ENCODE peak calls at places on chromosomes 16 and 17, in four cellular contexts. M is prostate gland, U is IMR-90, Z is body of pancreas. N is an unnamed sample.

GRCh38 chr17:142876-143784 is 5.8 kb downstream of the SCGB1C2 start:
- DNase-seq in Z (peak), U (no peak), M (no peak), N (peak)

GRCh38 chr17:32783602-32784001 is 93.3 kb downstream of the MYO1D start:
- DNase-seq in U (peak), M (peak), Z (peak), N (no peak)

GRCh38 chr16:84806256-84806889 is 13.4 kb upstream of the CRISPLD2 start:
- DNase-seq in Z (peak), U (peak), M (no peak), N (no peak)

GRCh38 chr16:30033270-30033669 is 2.2 kb upstream of the TLCD3B start:
- DNase-seq in U (no peak), Z (no peak), M (no peak), N (no peak)

GRCh38 chr16:29256501-29256981 is 150.0 kb downstream of the NPIPB11 start:
- DNase-seq in Z (no peak), U (no peak), M (no peak), N (no peak)

GRCh38 chr16:87982491-87983415 is 31.5 kb downstream of the BANP start:
- DNase-seq in U (no peak), Z (peak), M (no peak), N (no peak)

GRCh38 chr17:37802061-37802460 is 57.2 kb upstream of the HNF1B start:
- DNase-seq in U (no peak), M (no peak), Z (no peak), N (no peak)

GRCh38 chr17:69651921-69652320 is 237.4 kb downstream of the MAP2K6 start:
- DNase-seq in U (no peak), Z (no peak), M (no peak), N (no peak)

GRCh38 chr17:66807182-66807581 is 27.7 kb upstream of the CACNG5 start:
- DNase-seq in Z (peak), U (no peak), M (no peak), N (no peak)

GRCh38 chr16:86431540-86431939 is 78.8 kb upstream of the FOXF1 start:
- DNase-seq in M (no peak), Z (no peak), U (no peak), N (no peak)

GRCh38 chr16:86432048-86432447 is 78.3 kb upstream of the FOXF1 start:
- DNase-seq in Z (no peak), M (no peak), U (no peak), N (no peak)

GRCh38 chr16:86429663-86430062 is 80.7 kb upstream of the FOXF1 start:
- DNase-seq in Z (no peak), U (no peak), M (no peak), N (no peak)

GRCh38 chr16:86430814-86431213 is 79.5 kb upstream of the FOXF1 start:
- DNase-seq in Z (no peak), U (peak), M (no peak), N (no peak)

DNA sequence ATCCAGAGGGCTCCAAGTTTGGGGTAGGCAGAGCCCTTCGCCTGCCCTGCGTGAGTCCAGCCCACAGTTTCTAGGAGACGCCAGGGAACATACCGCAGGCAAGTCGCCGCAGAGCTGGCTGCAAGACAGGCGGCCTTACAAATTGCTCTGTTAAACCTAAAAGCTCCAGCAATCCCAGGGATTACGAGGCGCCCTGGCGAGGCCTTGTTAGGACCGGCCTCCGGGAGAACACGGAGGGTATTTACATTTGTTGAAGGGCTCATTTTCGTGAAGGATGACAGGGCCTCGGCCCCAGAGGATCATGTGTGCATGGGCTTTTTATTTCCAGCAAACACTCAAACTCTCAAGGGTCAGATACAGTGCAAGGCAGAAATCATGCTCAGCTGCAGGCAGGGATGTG is 77.6 kb upstream of the FOXF1 start:
- DNase-seq in U (no peak), Z (no peak), M (no peak), N (no peak)
- TF ChIP-seq POLR2A in U (no peak), Z (no peak), M (no peak), N (no peak)

DNA sequence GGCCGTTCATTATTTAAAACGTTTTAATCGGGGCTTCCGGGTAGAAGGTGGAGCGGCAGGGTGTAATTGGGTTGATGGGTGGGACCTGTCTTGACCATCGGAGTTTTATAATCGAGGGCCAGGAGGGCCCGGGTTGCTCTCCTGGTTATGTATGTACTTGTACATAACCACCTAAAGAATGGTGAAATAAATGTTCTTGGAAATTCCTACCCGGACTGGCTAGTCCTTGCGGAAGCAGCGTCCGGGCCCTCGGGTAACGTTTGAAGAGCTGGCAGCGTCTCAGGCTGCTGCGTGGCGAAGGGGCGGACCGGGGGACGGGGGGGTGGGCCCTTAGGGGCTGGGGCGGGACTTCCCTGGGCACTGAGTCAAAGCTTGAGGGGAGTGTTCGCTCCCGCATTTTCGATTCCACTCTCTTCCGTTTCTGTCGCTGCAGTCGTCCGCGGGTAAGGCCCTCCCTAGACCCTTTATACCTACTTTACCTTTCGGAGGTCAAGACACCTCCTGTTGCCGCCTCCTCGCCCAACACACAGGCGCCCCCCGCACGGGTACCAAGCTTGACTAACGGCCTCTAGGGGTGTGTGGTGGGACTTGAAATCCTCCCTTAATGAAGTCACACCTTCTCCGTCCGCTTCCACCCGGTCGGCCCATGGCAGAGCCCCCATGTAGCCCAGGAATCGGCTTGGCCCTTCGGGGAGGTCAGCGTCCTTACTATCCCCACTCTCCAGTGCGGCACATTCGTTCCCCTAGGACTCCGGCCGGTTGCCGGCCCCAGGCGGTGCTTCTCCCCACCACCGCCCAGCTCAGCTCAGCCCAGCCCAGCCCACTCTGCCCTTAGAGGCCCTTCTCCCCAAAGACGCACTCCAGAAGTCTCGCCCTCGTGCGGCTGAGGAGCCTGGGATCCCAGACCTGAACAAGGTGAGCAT is at the start of gene TMEM106A:
- DNase-seq in Z (peak), U (peak), M (peak), N (peak)
- TF ChIP-seq CTCF in Z (peak), U (peak), M (no peak), N (peak)

GRCh38 chr16:68417711-68418301 is 30.5 kb downstream of the SMPD3 start:
- DNase-seq in Z (peak), U (no peak), M (peak), N (peak)
- TF ChIP-seq POLR2A in Z (no peak), U (no peak), M (no peak), N (no peak)

GRCh38 chr17:82648165-82648668 is at the start of gene WDR45B:
- DNase-seq in U (peak), M (peak), Z (peak), N (peak)

GRCh38 chr17:82648761-82649474 is 674 bp upstream of the WDR45B start:
- DNase-seq in Z (peak), U (no peak), M (peak), N (no peak)

GRCh38 chr17:82645516-82645915 is 2.7 kb downstream of the WDR45B start:
- DNase-seq in U (peak), Z (no peak), M (no peak), N (no peak)

GRCh38 chr17:82649501-82650261 is 1.4 kb upstream of the WDR45B start:
- DNase-seq in U (no peak), M (no peak), Z (no peak), N (no peak)

GRCh38 chr17:82647593-82648164 is 565 bp downstream of the WDR45B start:
- DNase-seq in Z (no peak), M (no peak), U (no peak), N (peak)
- TF ChIP-seq CTCF in Z (no peak), M (no peak), U (no peak), N (no peak)

GRCh38 chr16:57889111-57889510 is 81.8 kb downstream of the CNGB1 start:
- DNase-seq in Z (no peak), U (no peak), M (no peak), N (no peak)

GRCh38 chr16:57892041-57892440 is 78.9 kb downstream of the CNGB1 start:
- DNase-seq in Z (no peak), M (no peak), U (peak), N (no peak)

GRCh38 chr16:57889960-57890751 is 80.8 kb downstream of the CNGB1 start:
- DNase-seq in U (peak), M (no peak), Z (peak), N (no peak)

GRCh38 chr16:57889522-57889921 is 81.4 kb downstream of the CNGB1 start:
- DNase-seq in M (no peak), Z (no peak), U (no peak), N (no peak)

GRCh38 chr16:57890752-57891111 is 80.2 kb downstream of the CNGB1 start:
- DNase-seq in U (no peak), M (no peak), Z (no peak), N (no peak)
- TF ChIP-seq POLR2A in U (no peak), M (no peak), Z (no peak), N (no peak)

GRCh38 chr17:74954115-74954514 is 18.4 kb downstream of the OTOP3 start:
- DNase-seq in U (no peak), M (no peak), Z (no peak), N (no peak)
- TF ChIP-seq CTCF in U (no peak), M (no peak), Z (no peak), N (no peak)

DNA sequence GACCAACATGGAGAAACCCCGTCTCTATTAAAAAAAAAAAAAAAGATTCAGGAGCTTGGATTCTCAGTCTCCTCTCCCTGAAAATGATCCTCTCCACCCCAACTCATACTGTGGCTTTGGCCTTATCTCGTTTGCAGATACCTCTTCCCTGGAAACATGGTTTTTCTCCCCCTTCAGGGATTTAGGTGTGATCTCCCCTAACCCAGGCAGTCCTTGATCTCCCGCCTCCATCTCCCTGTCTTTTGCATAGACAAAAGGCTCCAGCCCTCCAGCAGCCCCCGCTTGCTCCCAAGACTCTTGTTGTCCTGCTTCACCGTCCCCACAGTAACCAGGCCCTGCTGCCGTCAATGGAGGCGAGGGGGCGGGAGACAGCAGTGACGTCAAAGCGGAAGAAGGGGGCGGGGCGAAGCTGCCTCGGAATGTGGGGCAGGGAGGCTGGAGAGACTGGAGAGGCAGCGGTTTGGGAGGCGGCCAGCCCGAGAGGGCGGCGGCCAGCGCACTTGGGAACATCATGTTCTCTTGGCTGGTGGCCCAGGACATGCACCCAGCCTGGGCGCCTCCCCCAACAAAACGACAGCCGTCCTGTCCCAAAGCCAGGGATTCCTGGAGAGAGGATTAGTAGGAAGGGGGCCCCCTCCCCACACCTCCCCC is 1.9 kb upstream of the PER1 start:
- DNase-seq in U (peak), Z (peak), M (peak), N (peak)
- TF ChIP-seq POLR2A in U (peak), Z (no peak), M (peak), N (peak)